ENCODE peak calls at places on chromosomes 12 and 14, in six cellular contexts. Z is midbrain; B is HCEC 1CT; R is head of caudate nucleus; I is CD8-positive, alpha-beta T cell; W is cardiac muscle cell. H is an unnamed sample.
A peak's percentile ranks its signal among the peaks of the same experiment; 100 is the strongest.

GRCh38 chr12:53170876-53171724 is 9.4 kb upstream of the ZNF740 start:
- DNase-seq in R (no peak), I (no peak), Z (no peak), W (no peak), B (no peak), H (peak; percentile 37)

GRCh38 chr12:95996034-95996658 is at the start of gene HAL:
- DNase-seq in Z (no peak), R (no peak), B (no peak), I (no peak), W (no peak), H (no peak)

GRCh38 chr12:70549340-70550179 is 87.7 kb downstream of the PTPRB start:
- DNase-seq in I (no peak), B (no peak), R (no peak), W (no peak), Z (no peak), H (no peak)

GRCh38 chr14:103296007-103296406 is 38.0 kb upstream of the EIF5 start:
- DNase-seq in B (peak; percentile 49), I (no peak), W (peak; percentile 62), Z (no peak), R (no peak), H (no peak)

GRCh38 chr12:122866379-122866778 is 29.5 kb downstream of the VPS37B start:
- DNase-seq in B (no peak), I (no peak), R (peak; percentile 10), W (no peak), Z (peak; percentile 43), H (no peak)

GRCh38 chr12:107541001-107541400 is 144.6 kb upstream of the PWP1 start:
- DNase-seq in R (no peak), B (no peak), Z (no peak), I (no peak), W (no peak), H (no peak)

GRCh38 chr12:17954788-17955187 is 135.2 kb downstream of the RERGL start:
- DNase-seq in I (no peak), Z (no peak), W (no peak), B (no peak), R (no peak), H (no peak)

GRCh38 chr12:26636710-26637328 is 196.2 kb downstream of the ITPR2 start:
- DNase-seq in R (no peak), W (no peak), I (no peak), Z (no peak), B (peak; percentile 82), H (no peak)

GRCh38 chr12:27284751-27285150 is 40.7 kb downstream of the STK38L start:
- DNase-seq in B (peak; percentile 80), Z (no peak), I (no peak), W (no peak), R (no peak), H (no peak)

GRCh38 chr12:131816495-131816894 is 11.7 kb upstream of the MMP17 start:
- DNase-seq in Z (no peak), R (no peak), W (no peak), I (no peak), B (no peak), H (no peak)

GRCh38 chr14:33271216-33271615 is 332.5 kb downstream of the NPAS3 start:
- DNase-seq in R (no peak), B (no peak), I (no peak), Z (no peak), W (no peak), H (no peak)

GRCh38 chr12:100127766-100128508 is 14.7 kb downstream of the BLTP3B start:
- DNase-seq in B (peak; percentile 81), R (no peak), I (no peak), W (no peak), Z (no peak), H (no peak)

GRCh38 chr12:116939734-116940133 is 29.0 kb downstream of the FBXW8 start:
- DNase-seq in R (no peak), I (no peak), Z (no peak), B (no peak), W (no peak), H (peak; percentile 35)

GRCh38 chr14:71474291-71474690 is 457.9 kb upstream of the RGS6 start:
- DNase-seq in I (no peak), B (no peak), W (no peak), Z (no peak), R (no peak), H (no peak)

GRCh38 chr12:69630191-69630590 is 19.5 kb upstream of the LRRC10 start:
- DNase-seq in B (no peak), I (no peak), Z (no peak), W (no peak), R (no peak), H (no peak)

GRCh38 chr14:91331761-91332447 is 85.7 kb downstream of the CCDC88C start:
- DNase-seq in Z (no peak), I (no peak), R (no peak), B (no peak), W (no peak), H (no peak)

GRCh38 chr12:120584343-120585149 is 3.3 kb upstream of the POP5 start:
- DNase-seq in I (peak; percentile 57), W (peak; percentile 59), Z (peak; percentile 48), B (no peak), R (peak; percentile 76), H (peak; percentile 11)

H was measured in SK-N-DZ.